ENCODE peak calls at places on chromosomes 4 and X, in ten cellular contexts. Q is testis, V is sigmoid colon, A is esophagus squamous epithelium, S is heart left ventricle, N is body of pancreas, C is tibial nerve, T is GM12878, E is HCT116, L is esophagus muscularis mucosa. M is an unnamed sample. For H3K4me1, the result is how much of the 10 kb centered on the place peaks cover.

GRCh38 chr4:79442422-79442821 is 34.4 kb upstream of the GK2 start:
- DNase-seq in S (no peak), E (no peak), A (no peak), Q (no peak), V (no peak), T (no peak), C (no peak), L (no peak), N (no peak), M (no peak)

GRCh38 chr4:128570380-128570779 is 239.1 kb upstream of the JADE1 start:
- DNase-seq in A (peak), C (peak), N (peak), T (no peak), S (no peak), V (peak), Q (peak), L (no peak), E (no peak), M (peak)

GRCh38 chr4:139607302-139608060 is 51.5 kb upstream of the SETD7 start:
- DNase-seq in E (no peak), Q (no peak), A (no peak), S (no peak), T (no peak), C (no peak), V (no peak), N (no peak), L (no peak), M (no peak)

GRCh38 chr4:176548571-176548970 is 228.8 kb downstream of the SPCS3 start:
- DNase-seq in S (no peak), N (no peak), L (no peak), Q (no peak), A (no peak), T (no peak), E (no peak), V (no peak), C (no peak), M (no peak)

GRCh38 chrX:97026406-97026805 is 142.7 kb downstream of the RPA4 start:
- DNase-seq in C (no peak), L (no peak), V (no peak), Q (no peak), T (no peak), A (no peak), E (no peak), N (no peak), S (no peak), M (no peak)

GRCh38 chr4:48008021-48008596 is 8.4 kb downstream of the CNGA1 start:
- DNase-seq in A (no peak), V (no peak), C (no peak), T (no peak), N (no peak), E (peak), S (no peak), L (no peak), Q (no peak), M (no peak)

GRCh38 chr4:171025776-171026175 is 787.4 kb upstream of the GALNTL6 start:
- DNase-seq in T (no peak), E (no peak), A (no peak), S (no peak), Q (no peak), C (no peak), N (no peak), V (no peak), L (no peak), M (no peak)

GRCh38 chrX:141701081-141701480 is 2.5 kb upstream of the SPANXD start:
- DNase-seq in V (no peak), L (no peak), A (no peak), C (no peak), T (no peak), Q (no peak), N (no peak), E (no peak), S (no peak), M (no peak)

GRCh38 chrX:114611018-114611619 is 27.2 kb downstream of the HTR2C start:
- DNase-seq in S (no peak), T (no peak), V (no peak), N (peak), L (no peak), C (peak), A (no peak), Q (peak), E (peak), M (peak)

GRCh38 chr4:140755811-140756291 is 334 bp downstream of the TBC1D9 start:
- DNase-seq in L (no peak), N (peak), E (no peak), V (peak), A (no peak), T (no peak), C (peak), S (peak), Q (peak), M (peak)

GRCh38 chr4:53014881-53015280 is 152.8 kb downstream of the RASL11B start:
- DNase-seq in L (no peak), A (no peak), T (no peak), N (no peak), S (no peak), E (no peak), C (no peak), V (no peak), Q (no peak), M (no peak)

GRCh38 chrX:68440940-68441339 is 7.6 kb upstream of the OPHN1 start:
- DNase-seq in Q (peak), E (no peak), V (peak), C (peak), N (peak), T (no peak), L (no peak), S (no peak), A (no peak), M (peak)

GRCh38 chr4:176753049-176753448 is 39.7 kb downstream of the VEGFC start:
- DNase-seq in E (no peak), A (no peak), T (no peak), V (no peak), S (no peak), L (no peak), N (no peak), Q (no peak), C (no peak), M (no peak)

GRCh38 chr4:180134116-180134866 is 2108.9 kb upstream of the TENM3 start:
- DNase-seq in Q (peak), S (no peak), L (no peak), N (no peak), V (no peak), T (no peak), A (no peak), C (no peak), E (no peak), M (no peak)

GRCh38 chr4:159420162-159421057 is 317.5 kb downstream of the RAPGEF2 start:
- DNase-seq in A (no peak), E (no peak), N (no peak), L (no peak), C (no peak), S (no peak), V (no peak), T (no peak), Q (no peak), M (no peak)

GRCh38 chrX:39905475-39905889 is 192.3 kb downstream of the BCOR start:
- DNase-seq in T (no peak), E (no peak), A (no peak), L (no peak), S (no peak), C (no peak), N (peak), Q (peak), V (peak), M (no peak)
- H3K27ac ChIP-seq in T (no peak), E (no peak), A (no peak), L (peak), S (no peak), C (no peak), N (peak), Q (no peak), V (peak), M (no peak)

GRCh38 chrX:13078739-13079444 is 34.5 kb upstream of the FAM9C start:
- DNase-seq in Q (peak), E (no peak), C (peak), N (peak), T (no peak), L (no peak), S (peak), A (no peak), V (peak), M (no peak)

GRCh38 chrX:13074297-13075262 is 30.2 kb upstream of the FAM9C start:
- DNase-seq in V (no peak), S (no peak), C (no peak), Q (no peak), T (peak), N (no peak), L (no peak), E (no peak), A (no peak), M (no peak)

GRCh38 chrX:13080128-13080795 is 35.8 kb upstream of the FAM9C start:
- DNase-seq in E (no peak), A (no peak), V (no peak), C (no peak), N (no peak), L (no peak), T (no peak), Q (no peak), S (no peak), M (no peak)

GRCh38 chrX:13076176-13076956 is 31.9 kb upstream of the FAM9C start:
- DNase-seq in S (no peak), N (no peak), E (no peak), T (no peak), L (no peak), V (no peak), A (no peak), C (no peak), Q (no peak), M (no peak)

GRCh38 chrX:13077168-13077567 is 32.7 kb upstream of the FAM9C start:
- DNase-seq in L (no peak), T (no peak), S (no peak), Q (no peak), C (no peak), A (no peak), N (no peak), E (no peak), V (no peak), M (no peak)
- H3K4me1 ChIP-seq in L (half or more), T (half or more), S (under half), Q (under half), C (under half), A (under half), N (under half), E (under half), V (under half), M (under half)

GRCh38 chr4:74794341-74794801 is at the start of gene BTC:
- DNase-seq in V (peak), A (no peak), N (peak), Q (peak), L (no peak), C (no peak), E (peak), T (no peak), S (no peak), M (peak)

GRCh38 chr4:74790652-74791051 is 3.7 kb downstream of the BTC start:
- DNase-seq in Q (no peak), A (no peak), C (no peak), V (peak), N (no peak), L (no peak), E (no peak), S (no peak), T (no peak), M (no peak)

GRCh38 chr4:74796631-74797030 is 2.3 kb upstream of the BTC start:
- DNase-seq in L (no peak), T (no peak), A (no peak), S (no peak), E (no peak), Q (no peak), C (no peak), V (no peak), N (no peak), M (no peak)

GRCh38 chr4:74789518-74789917 is 4.8 kb downstream of the BTC start:
- DNase-seq in E (no peak), A (no peak), L (no peak), S (no peak), V (no peak), N (no peak), C (no peak), Q (no peak), T (no peak), M (no peak)

DNA sequence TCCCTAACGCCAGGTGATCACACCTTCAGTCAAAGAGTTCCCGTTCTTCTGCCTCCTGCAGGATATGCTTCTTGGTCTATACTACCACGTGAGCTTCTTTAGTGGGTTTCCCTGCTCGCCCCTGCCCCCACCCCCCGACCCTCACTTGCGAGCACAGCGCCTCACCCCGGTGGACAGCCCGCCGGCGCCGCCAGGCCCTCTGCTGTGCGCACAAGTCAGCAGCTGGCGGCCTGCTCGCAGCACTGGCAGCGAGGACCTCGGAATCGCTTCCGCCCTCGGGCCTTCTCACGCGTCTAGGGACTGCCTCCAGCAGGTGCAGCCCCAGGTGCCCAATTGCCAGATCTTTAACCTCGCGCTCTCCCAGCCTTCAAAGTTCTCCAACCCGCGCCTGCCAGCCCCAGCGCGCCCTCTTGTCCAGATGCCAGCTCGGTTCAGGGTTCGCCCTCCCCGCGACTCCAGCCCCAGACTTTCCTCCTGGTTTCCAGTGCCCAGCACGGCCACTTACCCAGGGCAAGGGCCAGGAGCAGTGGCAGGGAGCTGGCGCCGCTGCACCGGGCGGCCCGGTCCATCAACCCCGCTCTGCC is 474 bp downstream of the BTC start:
- DNase-seq in T (no peak), L (no peak), N (peak), V (peak), A (no peak), Q (peak), E (no peak), S (peak), C (no peak), M (peak)
- TF ChIP-seq POLR2A in T (no peak), L (no peak), N (peak), V (no peak), A (no peak), Q (no peak), E (peak), S (no peak), C (no peak), M (no peak)

GRCh38 chr4:1683371-1683902 is 676 bp downstream of the FAM53A start:
- DNase-seq in V (peak), S (no peak), N (peak), T (no peak), L (no peak), Q (peak), E (no peak), C (peak), A (no peak), M (peak)
- H3K27ac ChIP-seq in V (peak), S (peak), N (peak), T (no peak), L (peak), Q (peak), E (peak), C (peak), A (peak), M (peak)

GRCh38 chrX:129959493-129959832 is 23.0 kb upstream of the BCORL1 start:
- DNase-seq in Q (no peak), V (no peak), T (no peak), L (no peak), C (no peak), N (no peak), E (no peak), A (no peak), S (no peak), M (no peak)
- H3K4me1 ChIP-seq in Q (under half), V (under half), T (under half), L (under half), C (under half), N (under half), E (under half), A (under half), S (under half), M (under half)

GRCh38 chrX:57119416-57119815 is 1.9 kb downstream of the SPIN2B start:
- DNase-seq in A (no peak), Q (no peak), V (no peak), N (no peak), E (no peak), T (no peak), C (no peak), S (no peak), L (no peak), M (no peak)

DNA sequence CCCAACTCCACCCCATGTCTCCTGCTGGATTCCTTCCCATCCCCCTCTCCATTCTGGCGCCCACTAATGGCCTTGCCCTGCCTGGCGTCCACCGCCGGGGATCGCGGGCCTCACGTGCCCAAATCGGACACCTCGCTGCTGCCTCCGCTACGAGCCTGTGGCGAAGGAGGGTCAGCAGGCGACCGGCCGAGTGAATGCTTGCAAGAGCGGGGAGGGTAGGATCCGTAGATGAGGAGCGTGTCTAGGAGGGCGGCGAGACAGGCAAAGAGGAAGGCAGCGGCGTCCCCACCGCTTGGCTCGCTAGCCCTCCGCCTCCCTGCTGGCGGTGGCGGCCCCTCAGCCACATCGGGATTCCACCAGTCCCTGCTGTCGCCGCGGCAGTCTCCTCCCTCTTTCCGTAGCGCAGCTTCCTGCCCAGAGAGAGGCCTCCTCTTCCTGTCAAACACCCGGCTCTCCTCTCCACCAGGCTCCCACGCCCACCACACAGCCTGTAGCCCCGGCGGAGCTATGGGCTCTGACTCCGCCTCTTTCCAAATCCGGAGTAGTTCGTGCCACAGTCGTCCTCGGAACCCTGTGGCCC is at the start of gene SPIN2B:
- DNase-seq in L (peak), A (peak), C (peak), E (peak), S (peak), N (peak), V (peak), Q (peak), T (peak), M (peak)
- TF ChIP-seq POLR2A in L (no peak), A (peak), C (peak), E (peak), S (no peak), N (peak), V (peak), Q (no peak), T (peak), M (peak)

DNA sequence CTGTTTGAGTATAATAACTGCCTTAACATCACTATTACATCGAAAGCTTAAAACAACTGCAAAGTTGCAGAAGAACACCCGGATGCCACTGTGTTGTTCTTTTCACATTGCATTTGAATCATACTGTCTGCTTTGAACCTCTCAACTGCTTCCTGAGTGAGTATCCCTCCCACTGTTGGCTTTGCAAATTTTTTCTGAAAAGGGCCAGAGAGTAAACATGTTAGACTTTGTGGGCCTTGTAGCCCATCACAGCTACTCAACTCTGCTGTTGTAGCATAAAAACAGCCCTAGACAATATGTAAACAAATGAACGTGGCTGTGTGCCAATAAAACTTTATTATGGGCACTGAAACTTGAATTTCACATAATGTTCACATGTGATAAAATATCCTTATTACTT is 76.1 kb downstream of the NSG1 start:
- DNase-seq in N (no peak), S (no peak), Q (no peak), T (no peak), V (no peak), L (no peak), C (no peak), E (no peak), A (no peak), M (no peak)
- H3K27ac ChIP-seq in N (no peak), S (no peak), Q (no peak), T (no peak), V (no peak), L (no peak), C (no peak), E (no peak), A (no peak), M (no peak)

GRCh38 chrX:12956704-12957541 is 18.0 kb upstream of the TMSB4X start:
- DNase-seq in T (peak), Q (no peak), C (no peak), V (no peak), A (no peak), N (peak), E (peak), L (no peak), S (no peak), M (no peak)
- H3K4me1 ChIP-seq in T (under half), Q (under half), C (under half), V (under half), A (under half), N (under half), E (under half), L (under half), S (under half), M (under half)

GRCh38 chr4:184688447-184688846 is 38.9 kb downstream of the PRIMPOL start:
- DNase-seq in E (peak), Q (no peak), L (no peak), A (no peak), C (no peak), V (no peak), T (no peak), S (no peak), N (no peak), M (no peak)
- TF ChIP-seq POLR2A in E (no peak), Q (no peak), L (no peak), A (no peak), C (no peak), V (no peak), T (no peak), S (no peak), N (no peak), M (no peak)

M was measured in adrenal gland.